ENCODE peak calls at places on chromosomes 5 and 9, in eight cellular contexts. T is stomach, E is left ventricle myocardium inferior, A is esophagus squamous epithelium, S is heart right ventricle, U is kidney, R is endodermal cell, L is mesendoderm. K is an unnamed sample. For H3K4me1, the result is how much of the 10 kb centered on the place peaks cover.

GRCh38 chr9:137286980-137287383 is 9.5 kb downstream of the TOR4A start:
- DNase-seq in T (peak), E (no peak), A (no peak), S (peak), U (peak), R (peak), L (peak), K (no peak)

GRCh38 chr5:129506092-129506491 is 46.0 kb downstream of the ADAMTS19 start:
- DNase-seq in T (no peak), E (no peak), A (no peak), S (no peak), U (no peak), R (no peak), L (no peak), K (no peak)

GRCh38 chr9:87676976-87677775 is 48.7 kb upstream of the CTSL start:
- DNase-seq in T (no peak), E (peak), A (no peak), S (no peak), U (no peak), R (no peak), L (no peak), K (peak)

GRCh38 chr5:173573126-173573960 is 43.1 kb downstream of the BOD1 start:
- DNase-seq in T (peak), E (peak), A (no peak), S (peak), U (peak), R (peak), L (peak), K (peak)

GRCh38 chr5:112923148-112923917 is 1.3 kb upstream of the REEP5 start:
- DNase-seq in T (no peak), E (no peak), A (no peak), S (no peak), U (peak), R (no peak), L (peak), K (no peak)

GRCh38 chr5:71582945-71583584 is 4.1 kb upstream of the MCCC2 start:
- DNase-seq in T (no peak), E (no peak), A (no peak), S (no peak), U (no peak), R (no peak), L (no peak), K (no peak)

GRCh38 chr5:15304914-15305834 is 194.8 kb upstream of the FBXL7 start:
- DNase-seq in T (no peak), E (no peak), A (no peak), S (no peak), U (no peak), R (no peak), L (no peak), K (no peak)

GRCh38 chr5:163963881-163964280 is 458.5 kb downstream of the MAT2B start:
- DNase-seq in T (no peak), E (no peak), A (no peak), S (no peak), U (no peak), R (no peak), L (no peak), K (no peak)

GRCh38 chr9:98370976-98371315 is 115.5 kb upstream of the TBC1D2 start:
- DNase-seq in T (no peak), E (no peak), A (no peak), S (no peak), U (no peak), R (no peak), L (no peak), K (no peak)

GRCh38 chr5:139414601-139415121 is 10.8 kb upstream of the SPATA24 start:
- DNase-seq in T (no peak), E (no peak), A (no peak), S (no peak), U (no peak), R (no peak), L (no peak), K (no peak)

GRCh38 chr9:113416149-113416726 is 5.7 kb downstream of the C9orf43 start:
- DNase-seq in T (no peak), E (no peak), A (no peak), S (no peak), U (no peak), R (no peak), L (no peak), K (no peak)

GRCh38 chr5:83077662-83078261 is 415 bp downstream of the XRCC4 start:
- DNase-seq in T (no peak), E (no peak), A (peak), S (no peak), U (no peak), R (peak), L (peak), K (no peak)

DNA sequence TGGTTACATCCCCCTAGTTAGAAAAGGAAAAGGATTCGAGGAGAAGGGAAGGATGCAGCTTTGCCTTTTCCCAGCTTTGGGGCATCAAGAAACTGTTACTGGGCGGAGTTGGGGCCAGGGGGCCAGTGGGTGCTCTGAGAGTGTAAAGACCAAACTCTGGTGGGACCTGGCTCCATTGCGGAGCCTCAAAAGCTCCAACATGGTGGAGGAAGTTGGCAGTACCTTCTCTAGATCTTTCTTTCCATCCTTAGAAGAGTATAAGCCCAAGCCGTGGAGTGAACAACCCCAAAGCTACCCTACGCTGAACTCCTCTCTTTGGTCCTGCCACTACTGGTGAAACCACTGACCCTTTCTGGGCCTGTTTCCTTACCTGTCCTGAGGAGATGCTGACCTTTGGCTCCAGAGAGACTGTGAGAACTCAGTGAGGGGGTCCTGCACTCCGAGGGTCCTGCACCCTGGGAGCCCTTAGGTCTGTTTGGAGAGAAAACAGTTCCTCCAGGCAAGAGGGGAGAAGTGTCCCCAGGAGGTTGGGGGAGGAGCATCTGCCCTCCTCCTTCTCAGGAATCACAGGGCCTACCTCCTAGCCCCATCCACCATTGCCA is 1.1 kb upstream of the BARX1 start:
- DNase-seq in T (no peak), E (no peak), A (no peak), S (no peak), U (no peak), R (no peak), L (no peak), K (no peak)
- H3K4me1 ChIP-seq in T (half or more), E (half or more), A (under half), S (half or more), U (under half), R (under half), L (under half), K (under half)

GRCh38 chr5:96198673-96199072 is 234.4 kb downstream of the PCSK1 start:
- DNase-seq in T (no peak), E (no peak), A (no peak), S (no peak), U (no peak), R (no peak), L (no peak), K (no peak)
- H3K27ac ChIP-seq in T (peak), E (no peak), A (no peak), S (no peak), U (no peak), R (no peak), L (no peak), K (no peak)

GRCh38 chr9:128107971-128108783 is 19.4 kb downstream of the PTGES2 start:
- DNase-seq in T (no peak), E (peak), A (no peak), S (no peak), U (peak), R (no peak), L (no peak), K (no peak)

GRCh38 chr9:128107260-128107970 is 20.1 kb downstream of the PTGES2 start:
- DNase-seq in T (no peak), E (peak), A (no peak), S (no peak), U (peak), R (no peak), L (no peak), K (no peak)

GRCh38 chr9:128105538-128106175 is 21.9 kb downstream of the PTGES2 start:
- DNase-seq in T (no peak), E (no peak), A (no peak), S (no peak), U (peak), R (no peak), L (no peak), K (no peak)

GRCh38 chr9:128106940-128107259 is 20.6 kb downstream of the PTGES2 start:
- DNase-seq in T (no peak), E (no peak), A (no peak), S (no peak), U (peak), R (no peak), L (no peak), K (no peak)

GRCh38 chr9:128106181-128106939 is 21.2 kb downstream of the PTGES2 start:
- DNase-seq in T (no peak), E (no peak), A (no peak), S (no peak), U (peak), R (peak), L (no peak), K (peak)
- H3K4me1 ChIP-seq in T (half or more), E (under half), A (under half), S (under half), U (under half), R (under half), L (under half), K (under half)

GRCh38 chr5:16529319-16529718 is 63.7 kb upstream of the ZNF622 start:
- DNase-seq in T (no peak), E (no peak), A (no peak), S (no peak), U (no peak), R (no peak), L (no peak), K (no peak)
- H3K27ac ChIP-seq in T (no peak), E (peak), A (no peak), S (peak), U (no peak), R (no peak), L (no peak), K (no peak)

GRCh38 chr5:16461026-16461425 is 4.6 kb downstream of the ZNF622 start:
- DNase-seq in T (no peak), E (no peak), A (no peak), S (no peak), U (no peak), R (no peak), L (no peak), K (no peak)

GRCh38 chr5:16461782-16462181 is 3.8 kb downstream of the ZNF622 start:
- DNase-seq in T (no peak), E (no peak), A (no peak), S (no peak), U (no peak), R (no peak), L (peak), K (no peak)

GRCh38 chr5:16467363-16468219 is 2.0 kb upstream of the ZNF622 start:
- DNase-seq in T (no peak), E (no peak), A (no peak), S (no peak), U (no peak), R (no peak), L (no peak), K (no peak)

GRCh38 chr5:16465544-16466432 is at the start of gene ZNF622:
- DNase-seq in T (peak), E (peak), A (peak), S (peak), U (peak), R (peak), L (peak), K (peak)

GRCh38 chr5:16464664-16465543 is 696 bp downstream of the ZNF622 start:
- DNase-seq in T (no peak), E (no peak), A (no peak), S (no peak), U (peak), R (peak), L (no peak), K (no peak)
- H3K4me1 ChIP-seq in T (half or more), E (half or more), A (under half), S (half or more), U (under half), R (under half), L (under half), K (under half)

GRCh38 chr9:127868278-127868903 is 9.1 kb downstream of the AK1 start:
- DNase-seq in T (no peak), E (no peak), A (no peak), S (no peak), U (no peak), R (no peak), L (no peak), K (no peak)
- H3K27ac ChIP-seq in T (peak), E (peak), A (peak), S (peak), U (no peak), R (no peak), L (no peak), K (no peak)

K was measured in aorta.